ENCODE peak calls at places on chromosomes 6 and 20, in eight cellular contexts. Z is GM23338, X is HFF-Myc, M is prostate gland, V is astrocyte of the spinal cord, W is B cell, J is WTC11, N is cardiac fibroblast. O is an unnamed sample.

GRCh38 chr20:61731363-61732181 is 334.1 kb downstream of the TAF4 start:
- DNase-seq in Z (no peak), X (no peak), M (no peak), V (peak; percentile 61), W (no peak), J (no peak), N (peak; percentile 40), O (no peak)

GRCh38 chr6:29641430-29642213 is 8.6 kb upstream of the GABBR1 start:
- DNase-seq in Z (no peak), X (no peak), M (no peak), V (no peak), W (peak; percentile 32), J (no peak), N (no peak), O (no peak)

GRCh38 chr20:25408170-25408547 is 686 bp downstream of the GINS1 start:
- DNase-seq in Z (no peak), X (no peak), M (no peak), V (no peak), W (no peak), J (no peak), N (no peak), O (no peak)

GRCh38 chr6:28525496-28526039 is at the start of gene GPX5:
- DNase-seq in Z (peak; percentile 17), X (no peak), M (no peak), V (no peak), W (no peak), J (no peak), N (no peak), O (no peak)

GRCh38 chr6:139126255-139126654 is 8.6 kb upstream of the HECA start:
- DNase-seq in Z (no peak), X (peak; percentile 72), M (no peak), V (peak; percentile 84), W (no peak), J (no peak), N (peak; percentile 90), O (no peak)

GRCh38 chr20:24729896-24730605 is 219.0 kb upstream of the CST7 start:
- DNase-seq in Z (no peak), X (no peak), M (no peak), V (no peak), W (no peak), J (no peak), N (no peak), O (no peak)

GRCh38 chr20:3193806-3194616 is 10.5 kb downstream of the DDRGK1 start:
- DNase-seq in Z (no peak), X (no peak), M (no peak), V (no peak), W (no peak), J (no peak), N (no peak), O (no peak)

GRCh38 chr6:130643361-130643760 is 183.8 kb upstream of the SMLR1 start:
- DNase-seq in Z (no peak), X (no peak), M (no peak), V (no peak), W (no peak), J (no peak), N (no peak), O (no peak)

GRCh38 chr6:158219229-158219628 is 51.1 kb downstream of the GTF2H5 start:
- DNase-seq in Z (no peak), X (no peak), M (no peak), V (peak; percentile 43), W (no peak), J (no peak), N (peak; percentile 97), O (no peak)

GRCh38 chr6:1619106-1619665 is 9.5 kb downstream of the FOXC1 start:
- DNase-seq in Z (no peak), X (no peak), M (no peak), V (no peak), W (no peak), J (no peak), N (no peak), O (no peak)

GRCh38 chr6:85865665-85866372 is 223.1 kb upstream of the SYNCRIP start:
- DNase-seq in Z (no peak), X (peak; percentile 29), M (peak; percentile 28), V (peak; percentile 77), W (no peak), J (no peak), N (peak; percentile 86), O (no peak)

GRCh38 chr6:79425589-79426311 is 111.5 kb downstream of the LCA5 start:
- DNase-seq in Z (no peak), X (no peak), M (no peak), V (no peak), W (no peak), J (no peak), N (no peak), O (no peak)

DNA sequence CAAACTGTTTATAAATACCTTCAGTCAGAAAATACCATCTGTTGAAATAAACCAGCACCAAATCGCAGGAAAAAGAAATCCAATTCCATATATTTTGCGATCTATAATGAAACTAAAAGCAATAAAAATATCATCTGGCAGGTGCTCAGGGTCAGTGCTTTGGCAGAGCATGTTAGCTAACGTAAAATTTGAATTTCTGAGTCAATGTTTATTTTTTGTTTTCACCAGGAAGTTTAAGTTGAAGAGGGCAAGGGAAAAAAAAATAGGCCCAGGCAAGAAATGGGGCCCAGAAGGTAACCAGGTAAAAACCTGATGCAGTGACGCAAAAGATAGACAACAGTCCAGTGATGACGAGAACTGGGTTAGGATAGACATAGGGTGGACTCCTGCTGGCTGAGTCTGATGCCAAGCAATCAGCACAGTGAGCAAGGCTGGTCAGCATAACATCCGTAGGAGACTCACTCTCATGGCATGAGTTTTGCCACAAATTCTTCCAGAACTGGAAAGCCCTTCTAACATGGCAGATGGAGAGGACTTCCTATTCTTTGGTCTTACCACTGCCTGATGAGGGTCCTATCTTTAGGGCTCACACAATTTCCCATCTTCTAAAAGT is 42.2 kb downstream of the ZHX3 start:
- DNase-seq in Z (no peak), X (no peak), M (no peak), V (peak; percentile 81), W (no peak), J (no peak), N (peak; percentile 65), O (no peak)
- TF ChIP-seq CTCF in Z (no peak), X (no peak), M (no peak), V (no peak), W (no peak), J (no peak), N (no peak), O (no peak)

DNA sequence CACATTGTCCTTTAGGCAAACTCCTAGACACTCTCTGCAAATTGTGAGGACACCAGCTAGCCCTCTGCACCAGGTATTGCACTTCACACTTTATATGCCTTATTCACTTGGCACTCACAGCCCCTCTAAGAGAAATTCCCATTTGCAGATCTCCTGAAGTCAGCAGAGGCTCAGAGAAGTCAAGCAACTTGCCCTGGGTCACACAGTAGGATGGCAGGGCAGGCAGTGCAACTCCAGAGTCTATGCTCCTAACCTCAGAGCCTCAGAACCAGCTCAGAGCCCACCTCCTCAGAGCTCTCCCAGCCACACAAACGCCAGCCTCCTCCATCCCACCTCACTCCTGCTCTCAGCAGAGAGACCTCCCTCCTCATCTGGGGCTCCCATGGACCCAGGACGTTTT is 52.4 kb upstream of the BLCAP start:
- DNase-seq in Z (no peak), X (no peak), M (no peak), V (no peak), W (no peak), J (no peak), N (no peak), O (no peak)
- TF ChIP-seq CTCF in Z (no peak), X (no peak), M (no peak), V (no peak), W (no peak), J (no peak), N (no peak), O (no peak)

GRCh38 chr20:32763202-32763999 is 1.2 kb downstream of the DNMT3B start:
- DNase-seq in Z (peak; percentile 59), X (no peak), M (no peak), V (no peak), W (peak; percentile 52), J (peak; percentile 41), N (no peak), O (peak; percentile 59)
- TF ChIP-seq CTCF in Z (no peak), X (no peak), M (no peak), V (no peak), W (no peak), J (no peak), N (no peak), O (no peak)

GRCh38 chr6:131782764-131783163 is 25.1 kb upstream of the ENPP1 start:
- DNase-seq in Z (peak; percentile 21), X (no peak), M (no peak), V (no peak), W (no peak), J (no peak), N (no peak), O (no peak)
- TF ChIP-seq CTCF in Z (peak; percentile 25), X (no peak), M (no peak), V (no peak), W (no peak), J (no peak), N (no peak), O (no peak)

DNA sequence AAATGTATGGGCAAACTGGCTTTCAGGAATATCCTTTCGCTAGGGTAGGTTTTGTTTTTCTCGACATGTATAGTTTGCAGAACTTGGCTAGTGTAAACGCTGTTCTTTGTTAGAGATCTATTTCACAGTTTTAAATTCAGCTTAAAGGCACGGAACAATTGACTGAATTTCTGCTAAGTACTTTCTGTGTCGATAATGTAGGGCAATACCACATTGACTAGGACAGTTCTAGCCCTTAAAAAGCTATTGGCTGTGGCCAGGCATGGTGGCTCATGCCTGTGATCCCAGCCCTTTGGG is 92.8 kb downstream of the CEP57L1 start:
- DNase-seq in Z (no peak), X (no peak), M (no peak), V (no peak), W (no peak), J (no peak), N (no peak), O (no peak)
- TF ChIP-seq CTCF in Z (no peak), X (no peak), M (no peak), V (no peak), W (no peak), J (no peak), N (no peak), O (no peak)

GRCh38 chr20:45096781-45097180 is 4.1 kb downstream of the KCNS1 start:
- DNase-seq in Z (no peak), X (no peak), M (no peak), V (no peak), W (no peak), J (no peak), N (no peak), O (no peak)

GRCh38 chr20:45097485-45098095 is 3.3 kb downstream of the KCNS1 start:
- DNase-seq in Z (peak; percentile 72), X (no peak), M (no peak), V (peak; percentile 13), W (peak; percentile 69), J (peak; percentile 50), N (peak; percentile 64), O (peak; percentile 77)

GRCh38 chr20:45100563-45101245 is at the start of gene KCNS1:
- DNase-seq in Z (peak; percentile 84), X (no peak), M (no peak), V (peak; percentile 15), W (peak; percentile 30), J (peak; percentile 79), N (no peak), O (peak; percentile 46)

GRCh38 chr20:45095753-45096371 is 5.1 kb downstream of the KCNS1 start:
- DNase-seq in Z (peak; percentile 85), X (peak; percentile 41), M (peak; percentile 60), V (peak; percentile 52), W (peak; percentile 74), J (peak; percentile 70), N (peak; percentile 76), O (peak; percentile 75)

GRCh38 chr20:45098096-45098773 is 2.7 kb downstream of the KCNS1 start:
- DNase-seq in Z (peak; percentile 91), X (no peak), M (no peak), V (peak; percentile 14), W (peak; percentile 37), J (peak; percentile 81), N (peak; percentile 39), O (peak; percentile 47)
- TF ChIP-seq CTCF in Z (peak; percentile 37), X (peak; percentile 19), M (no peak), V (peak; percentile 23), W (peak; percentile 27), J (no peak), N (peak; percentile 16), O (no peak)